ENCODE peak calls at places on chromosomes 16 and 17, in seven cellular contexts. G is heart left ventricle, L is Peyer's patch, E is uterus, K is tibial nerve, V is thyroid gland, R is esophagus muscularis mucosa. H is an unnamed sample.

GRCh38 chr16:2160915-2161551 is 5.5 kb downstream of the TRAF7 start:
- DNase-seq in K (peak), E (peak), V (no peak), R (no peak), G (no peak), L (peak), H (no peak)

GRCh38 chr16:84196727-84197486 is 6.0 kb downstream of the ADAD2 start:
- DNase-seq in G (no peak), E (no peak), V (no peak), L (no peak), K (no peak), R (no peak), H (no peak)

GRCh38 chr17:69358688-69359596 is 32.0 kb upstream of the ABCA5 start:
- DNase-seq in L (no peak), R (no peak), V (no peak), E (no peak), G (no peak), K (no peak), H (no peak)

GRCh38 chr16:1206786-1207185 is 18.3 kb downstream of the TPSG1 start:
- DNase-seq in L (no peak), E (no peak), G (no peak), K (no peak), V (no peak), R (no peak), H (no peak)

GRCh38 chr17:55964191-55964590 is 189.1 kb upstream of the ANKFN1 start:
- DNase-seq in G (no peak), R (no peak), E (no peak), K (no peak), L (no peak), V (no peak), H (no peak)

GRCh38 chr16:4093495-4094137 is 22.6 kb downstream of the ADCY9 start:
- DNase-seq in E (peak), K (no peak), G (no peak), R (no peak), L (peak), V (peak), H (no peak)

GRCh38 chr17:40755231-40755630 is at the start of gene KRT25:
- DNase-seq in V (no peak), G (no peak), R (no peak), L (no peak), K (no peak), E (no peak), H (no peak)

GRCh38 chr16:62190426-62190825 is 154.2 kb upstream of the CDH8 start:
- DNase-seq in G (no peak), E (no peak), K (no peak), R (no peak), L (no peak), V (no peak), H (no peak)

GRCh38 chr17:38352245-38353083 is 820 bp downstream of the SOCS7 start:
- DNase-seq in G (peak), L (peak), E (peak), R (no peak), V (peak), K (no peak), H (no peak)

GRCh38 chr16:1223355-1224214 is 1.5 kb downstream of the TPSG1 start:
- DNase-seq in L (no peak), G (no peak), R (no peak), E (no peak), K (no peak), V (no peak), H (no peak)

GRCh38 chr17:64174686-64175456 is 44.9 kb upstream of the ERN1 start:
- DNase-seq in K (no peak), V (peak), G (no peak), E (no peak), R (no peak), L (no peak), H (no peak)

GRCh38 chr16:85463228-85463611 is 149.9 kb upstream of the GSE1 start:
- DNase-seq in V (peak), K (no peak), L (no peak), E (no peak), R (no peak), G (no peak), H (no peak)

GRCh38 chr16:70627696-70628095 is 18.7 kb upstream of the IL34 start:
- DNase-seq in G (no peak), R (no peak), L (no peak), V (no peak), K (no peak), E (no peak), H (no peak)

GRCh38 chr16:11400076-11400475 is 54.8 kb downstream of the RMI2 start:
- DNase-seq in K (no peak), G (peak), E (no peak), V (no peak), R (no peak), L (no peak), H (no peak)

GRCh38 chr16:2374644-2375043 is 34.1 kb upstream of the ABCA3 start:
- DNase-seq in G (no peak), V (no peak), K (no peak), L (no peak), R (no peak), E (no peak), H (no peak)

GRCh38 chr16:31082368-31083045 is 6.2 kb downstream of the PRSS53 start:
- DNase-seq in K (no peak), V (no peak), G (no peak), R (no peak), E (no peak), L (no peak), H (no peak)

GRCh38 chr17:64022631-64023063 is 2.2 kb upstream of the ICAM2 start:
- DNase-seq in E (no peak), L (no peak), R (peak), K (no peak), V (peak), G (no peak), H (no peak)

GRCh38 chr17:10327640-10328039 is 45.2 kb downstream of the MYH13 start:
- DNase-seq in V (peak), L (peak), R (peak), G (peak), K (peak), E (peak), H (no peak)

GRCh38 chr17:8162232-8162996 is at the start of gene VAMP2:
- DNase-seq in R (no peak), G (peak), V (peak), K (peak), E (peak), L (peak), H (no peak)
- TF ChIP-seq POLR2A in R (peak), G (peak), V (peak), K (peak), E (peak), L (peak), H (peak)

GRCh38 chr16:66480265-66481080 is 53.4 kb downstream of the BEAN1 start:
- DNase-seq in V (no peak), L (peak), R (no peak), G (no peak), E (peak), K (no peak), H (no peak)
- TF ChIP-seq POLR2A in V (no peak), L (no peak), R (no peak), G (no peak), E (no peak), K (no peak), H (no peak)

GRCh38 chr16:88784856-88785105 is 239 bp downstream of the PIEZO1 start:
- DNase-seq in R (no peak), V (no peak), G (no peak), K (no peak), E (no peak), L (no peak), H (no peak)

GRCh38 chr16:88783391-88784073 is 1.5 kb downstream of the PIEZO1 start:
- DNase-seq in E (no peak), R (no peak), L (peak), K (no peak), G (no peak), V (no peak), H (no peak)

GRCh38 chr16:88784074-88784855 is 755 bp downstream of the PIEZO1 start:
- DNase-seq in K (peak), R (no peak), V (peak), E (peak), L (peak), G (peak), H (no peak)

GRCh38 chr16:88787579-88788314 is 2.7 kb upstream of the PIEZO1 start:
- DNase-seq in K (no peak), G (no peak), R (no peak), E (no peak), L (no peak), V (no peak), H (no peak)

GRCh38 chr16:88785106-88785924 is at the start of gene PIEZO1:
- DNase-seq in K (peak), R (no peak), E (peak), G (peak), L (peak), V (peak), H (no peak)
- TF ChIP-seq POLR2A in K (peak), R (peak), E (peak), G (no peak), L (no peak), V (peak), H (peak)

GRCh38 chr16:79261944-79262552 is 338.5 kb downstream of the MAF start:
- DNase-seq in V (no peak), E (no peak), K (no peak), G (no peak), R (no peak), L (no peak), H (no peak)
- TF ChIP-seq POLR2A in V (no peak), E (no peak), K (no peak), G (no peak), R (no peak), L (no peak), H (no peak)

GRCh38 chr17:77451894-77452852 is 311.4 kb downstream of the SEC14L1 start:
- DNase-seq in E (peak), K (peak), V (peak), R (no peak), L (no peak), G (no peak), H (no peak)

GRCh38 chr17:77449373-77449907 is 308.7 kb downstream of the SEC14L1 start:
- DNase-seq in V (no peak), R (no peak), E (no peak), K (no peak), G (no peak), L (no peak), H (no peak)

GRCh38 chr17:77449908-77450741 is 309.4 kb downstream of the SEC14L1 start:
- DNase-seq in K (peak), L (peak), E (peak), G (peak), R (no peak), V (peak), H (no peak)

GRCh38 chr17:77450742-77451270 is 310.0 kb downstream of the SEC14L1 start:
- DNase-seq in G (no peak), K (no peak), V (no peak), R (no peak), E (no peak), L (no peak), H (no peak)

DNA sequence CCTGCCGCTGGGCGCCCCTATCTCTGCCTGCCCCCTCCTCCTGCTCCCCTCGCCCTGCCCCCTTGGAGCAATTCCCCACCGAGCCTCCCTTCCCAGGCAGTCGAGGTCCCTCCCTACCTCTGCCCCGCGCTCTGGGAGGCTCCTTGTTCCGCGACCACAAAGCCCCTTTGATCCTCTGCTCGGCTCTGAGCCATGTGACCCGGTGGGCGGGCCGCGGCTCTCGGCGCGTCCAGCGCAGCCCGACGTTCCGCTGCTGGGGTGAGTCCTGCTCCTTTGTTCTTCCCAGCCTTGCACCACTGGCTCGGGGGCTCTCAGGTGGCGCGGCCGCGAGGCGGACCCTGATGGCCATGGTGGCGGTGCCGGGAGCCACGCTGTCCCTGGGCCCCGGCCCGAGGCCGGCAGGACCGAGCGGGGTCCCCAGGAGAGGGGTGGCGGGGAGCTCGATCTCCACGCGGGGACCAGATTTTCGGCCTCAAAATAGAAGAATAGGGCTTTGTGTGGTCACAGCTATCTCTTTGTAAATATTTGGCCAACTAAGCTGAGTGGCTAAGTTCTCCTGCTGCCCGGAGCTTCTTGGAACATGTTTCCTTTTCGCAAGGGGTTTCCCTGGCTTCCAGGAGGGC is 310.6 kb downstream of the SEC14L1 start:
- DNase-seq in E (peak), V (peak), L (peak), G (peak), R (no peak), K (peak), H (no peak)
- TF ChIP-seq POLR2A in E (peak), V (no peak), L (peak), G (no peak), R (no peak), K (no peak), H (no peak)

GRCh38 chr17:75524971-75525805 is at the start of gene LLGL2:
- DNase-seq in E (peak), L (peak), V (peak), G (peak), K (peak), R (no peak), H (peak)
- TF ChIP-seq POLR2A in E (peak), L (peak), V (peak), G (no peak), K (no peak), R (no peak), H (peak)

DNA sequence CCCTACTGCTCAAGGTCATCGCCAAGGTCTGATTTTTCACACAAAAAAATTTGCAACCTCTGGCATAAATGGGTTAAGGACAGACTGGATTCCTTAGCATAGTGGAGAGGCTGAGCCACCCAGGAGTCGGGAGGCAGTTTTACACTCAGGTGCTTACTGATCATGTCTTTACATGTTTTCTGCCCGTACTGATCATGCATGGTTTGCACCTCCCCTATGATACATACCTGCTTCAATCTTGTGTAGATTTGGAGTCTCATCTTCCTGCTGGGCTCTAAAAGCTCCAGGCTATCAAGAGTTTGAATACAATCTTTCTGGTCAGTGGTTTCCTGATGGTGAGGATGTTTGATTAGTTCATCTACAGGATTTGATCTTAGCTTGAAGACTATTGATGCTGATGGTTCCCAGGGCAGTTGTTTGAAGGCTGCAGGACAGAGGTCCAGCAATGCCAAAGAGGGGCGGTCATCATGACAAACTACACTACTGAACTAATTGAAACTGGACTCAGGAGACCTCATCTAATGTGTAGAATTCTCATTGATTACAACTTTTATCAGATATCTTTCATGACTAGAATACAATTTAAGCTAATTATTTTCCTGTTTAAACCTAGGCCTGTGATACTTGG is 6.9 kb downstream of the C1QBP start:
- DNase-seq in L (no peak), K (no peak), V (no peak), G (no peak), E (no peak), R (no peak), H (no peak)
- TF ChIP-seq POLR2A in L (no peak), K (no peak), V (no peak), G (no peak), E (no peak), R (no peak), H (no peak)

H was measured in esophagus squamous epithelium.